ENCODE peak calls at places on chromosomes 2 and 18, in ten cellular contexts. One of them, this sample, is unnamed.

GRCh38 chr18:51028201-51028805 is 1.7 kb upstream of the SMAD4 start:
- DNase-seq in tibial artery: no peak
- DNase-seq in fibroblast of pulmonary artery: no peak
- DNase-seq in endothelial cell of umbilical vein: no peak
- DNase-seq in glutamatergic neuron: no peak
- DNase-seq in endothelial cell: no peak
- DNase-seq in AG04449: no peak
- DNase-seq in hepatocyte: no peak
- DNase-seq in endodermal cell: peak; percentile 57
- DNase-seq in epithelial cell of esophagus: peak; percentile 54
- DNase-seq in this sample: no peak

GRCh38 chr2:216696751-216697560 is 1.6 kb upstream of the IGFBP5 start:
- DNase-seq in tibial artery: no peak
- DNase-seq in endothelial cell of umbilical vein: peak; percentile 25
- DNase-seq in fibroblast of pulmonary artery: peak; percentile 53
- DNase-seq in hepatocyte: peak; percentile 65
- DNase-seq in epithelial cell of esophagus: peak; percentile 46
- DNase-seq in endothelial cell: no peak
- DNase-seq in endodermal cell: no peak
- DNase-seq in AG04449: no peak
- DNase-seq in glutamatergic neuron: no peak
- DNase-seq in this sample: no peak

GRCh38 chr2:208148803-208149202 is 2.8 kb upstream of the CRYGB start:
- DNase-seq in glutamatergic neuron: no peak
- DNase-seq in tibial artery: no peak
- DNase-seq in fibroblast of pulmonary artery: no peak
- DNase-seq in hepatocyte: no peak
- DNase-seq in AG04449: no peak
- DNase-seq in endothelial cell: no peak
- DNase-seq in endothelial cell of umbilical vein: no peak
- DNase-seq in epithelial cell of esophagus: no peak
- DNase-seq in endodermal cell: no peak
- DNase-seq in this sample: no peak

GRCh38 chr18:75160315-75160714 is 48.6 kb downstream of the PTGR3 start:
- DNase-seq in endothelial cell: no peak
- DNase-seq in epithelial cell of esophagus: no peak
- DNase-seq in endothelial cell of umbilical vein: no peak
- DNase-seq in AG04449: no peak
- DNase-seq in hepatocyte: no peak
- DNase-seq in fibroblast of pulmonary artery: no peak
- DNase-seq in glutamatergic neuron: no peak
- DNase-seq in tibial artery: no peak
- DNase-seq in endodermal cell: peak; percentile 68
- DNase-seq in this sample: no peak

GRCh38 chr2:25332571-25332970 is 9.2 kb downstream of the DNMT3A start:
- DNase-seq in epithelial cell of esophagus: no peak
- DNase-seq in endothelial cell of umbilical vein: no peak
- DNase-seq in tibial artery: no peak
- DNase-seq in endothelial cell: no peak
- DNase-seq in fibroblast of pulmonary artery: no peak
- DNase-seq in glutamatergic neuron: no peak
- DNase-seq in hepatocyte: no peak
- DNase-seq in AG04449: no peak
- DNase-seq in endodermal cell: no peak
- DNase-seq in this sample: no peak

GRCh38 chr2:73907840-73908452 is 15.1 kb downstream of the ACTG2 start:
- DNase-seq in endodermal cell: peak; percentile 79
- DNase-seq in tibial artery: no peak
- DNase-seq in AG04449: no peak
- DNase-seq in epithelial cell of esophagus: peak; percentile 43
- DNase-seq in glutamatergic neuron: no peak
- DNase-seq in fibroblast of pulmonary artery: no peak
- DNase-seq in hepatocyte: peak; percentile 23
- DNase-seq in endothelial cell: no peak
- DNase-seq in endothelial cell of umbilical vein: no peak
- DNase-seq in this sample: peak; percentile 24

GRCh38 chr2:221343524-221343923 is 228.6 kb downstream of the EPHA4 start:
- DNase-seq in endothelial cell of umbilical vein: no peak
- DNase-seq in AG04449: no peak
- DNase-seq in hepatocyte: no peak
- DNase-seq in endodermal cell: no peak
- DNase-seq in glutamatergic neuron: no peak
- DNase-seq in epithelial cell of esophagus: no peak
- DNase-seq in endothelial cell: no peak
- DNase-seq in fibroblast of pulmonary artery: no peak
- DNase-seq in tibial artery: no peak
- DNase-seq in this sample: no peak

GRCh38 chr2:29819570-29819969 is 101.8 kb downstream of the ALK start:
- DNase-seq in glutamatergic neuron: no peak
- DNase-seq in endothelial cell of umbilical vein: no peak
- DNase-seq in hepatocyte: no peak
- DNase-seq in epithelial cell of esophagus: no peak
- DNase-seq in AG04449: no peak
- DNase-seq in tibial artery: no peak
- DNase-seq in fibroblast of pulmonary artery: no peak
- DNase-seq in endothelial cell: no peak
- DNase-seq in endodermal cell: no peak
- DNase-seq in this sample: no peak

GRCh38 chr2:218622606-218623238 is 15.0 kb downstream of the PLCD4 start:
- DNase-seq in endothelial cell of umbilical vein: no peak
- DNase-seq in endodermal cell: peak; percentile 52
- DNase-seq in fibroblast of pulmonary artery: peak; percentile 36
- DNase-seq in endothelial cell: no peak
- DNase-seq in epithelial cell of esophagus: no peak
- DNase-seq in hepatocyte: no peak
- DNase-seq in AG04449: no peak
- DNase-seq in glutamatergic neuron: no peak
- DNase-seq in tibial artery: no peak
- DNase-seq in this sample: no peak

GRCh38 chr2:229489016-229489415 is 217.9 kb upstream of the PID1 start:
- DNase-seq in epithelial cell of esophagus: peak; percentile 50
- DNase-seq in endodermal cell: no peak
- DNase-seq in fibroblast of pulmonary artery: peak; percentile 37
- DNase-seq in hepatocyte: no peak
- DNase-seq in endothelial cell: no peak
- DNase-seq in AG04449: no peak
- DNase-seq in endothelial cell of umbilical vein: no peak
- DNase-seq in tibial artery: no peak
- DNase-seq in glutamatergic neuron: peak; percentile 23
- DNase-seq in this sample: no peak

GRCh38 chr2:215900865-215901264 is 112.5 kb downstream of the MREG start:
- DNase-seq in glutamatergic neuron: no peak
- DNase-seq in AG04449: no peak
- DNase-seq in hepatocyte: no peak
- DNase-seq in tibial artery: no peak
- DNase-seq in endothelial cell of umbilical vein: peak; percentile 99
- DNase-seq in endodermal cell: no peak
- DNase-seq in fibroblast of pulmonary artery: no peak
- DNase-seq in endothelial cell: no peak
- DNase-seq in epithelial cell of esophagus: no peak
- DNase-seq in this sample: no peak

GRCh38 chr18:76960528-76961035 is 138.2 kb downstream of the ZNF236 start:
- DNase-seq in AG04449: no peak
- DNase-seq in tibial artery: no peak
- DNase-seq in epithelial cell of esophagus: no peak
- DNase-seq in hepatocyte: no peak
- DNase-seq in endodermal cell: no peak
- DNase-seq in endothelial cell of umbilical vein: no peak
- DNase-seq in endothelial cell: no peak
- DNase-seq in fibroblast of pulmonary artery: no peak
- DNase-seq in glutamatergic neuron: no peak
- DNase-seq in this sample: no peak
- TF ChIP-seq CTCF in AG04449: no peak
- TF ChIP-seq CTCF in tibial artery: no peak
- TF ChIP-seq CTCF in epithelial cell of esophagus: no peak
- TF ChIP-seq CTCF in hepatocyte: no peak
- TF ChIP-seq CTCF in endodermal cell: no peak
- TF ChIP-seq CTCF in endothelial cell of umbilical vein: no peak
- TF ChIP-seq CTCF in endothelial cell: no peak
- TF ChIP-seq CTCF in fibroblast of pulmonary artery: no peak
- TF ChIP-seq CTCF in glutamatergic neuron: no peak
- TF ChIP-seq CTCF in this sample: no peak

GRCh38 chr2:212863185-212863588 is 288.2 kb downstream of the IKZF2 start:
- DNase-seq in fibroblast of pulmonary artery: peak; percentile 44
- DNase-seq in AG04449: no peak
- DNase-seq in endothelial cell of umbilical vein: peak; percentile 29
- DNase-seq in epithelial cell of esophagus: peak; percentile 62
- DNase-seq in glutamatergic neuron: peak; percentile 29
- DNase-seq in tibial artery: no peak
- DNase-seq in hepatocyte: peak; percentile 18
- DNase-seq in endodermal cell: peak; percentile 79
- DNase-seq in endothelial cell: peak; percentile 6
- DNase-seq in this sample: no peak
- TF ChIP-seq CTCF in fibroblast of pulmonary artery: peak; percentile 48
- TF ChIP-seq CTCF in AG04449: peak; percentile 9
- TF ChIP-seq CTCF in endothelial cell of umbilical vein: peak; percentile 45
- TF ChIP-seq CTCF in epithelial cell of esophagus: peak; percentile 76
- TF ChIP-seq CTCF in glutamatergic neuron: peak; percentile 44
- TF ChIP-seq CTCF in tibial artery: peak; percentile 5
- TF ChIP-seq CTCF in hepatocyte: peak; percentile 33
- TF ChIP-seq CTCF in endodermal cell: peak; percentile 91
- TF ChIP-seq CTCF in endothelial cell: peak; percentile 28
- TF ChIP-seq CTCF in this sample: peak; percentile 34

DNA sequence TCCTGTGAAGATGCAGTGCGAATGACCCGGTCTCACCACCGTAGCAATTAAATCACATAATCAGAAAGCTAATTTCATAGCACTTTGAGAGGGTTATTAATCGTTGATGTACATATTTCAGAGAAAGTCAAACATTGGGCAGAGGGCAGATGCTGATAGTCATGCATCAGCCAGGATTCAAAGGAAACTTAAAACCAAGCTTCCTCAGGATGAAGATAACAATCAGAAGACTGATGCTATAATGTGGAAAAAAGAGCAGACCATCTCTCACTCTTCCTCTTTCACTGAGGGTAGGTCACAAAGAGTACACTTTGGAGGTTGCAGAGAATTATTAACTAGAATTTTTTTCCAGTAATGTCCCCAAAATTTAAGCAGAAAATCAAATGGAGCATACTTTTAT is 1027.7 kb upstream of the ZEB2 start:
- DNase-seq in fibroblast of pulmonary artery: no peak
- DNase-seq in endodermal cell: no peak
- DNase-seq in tibial artery: no peak
- DNase-seq in endothelial cell: no peak
- DNase-seq in AG04449: no peak
- DNase-seq in endothelial cell of umbilical vein: peak; percentile 21
- DNase-seq in glutamatergic neuron: no peak
- DNase-seq in epithelial cell of esophagus: no peak
- DNase-seq in hepatocyte: no peak
- DNase-seq in this sample: no peak
- TF ChIP-seq CTCF in fibroblast of pulmonary artery: no peak
- TF ChIP-seq CTCF in endodermal cell: no peak
- TF ChIP-seq CTCF in tibial artery: no peak
- TF ChIP-seq CTCF in endothelial cell: no peak
- TF ChIP-seq CTCF in AG04449: no peak
- TF ChIP-seq CTCF in endothelial cell of umbilical vein: no peak
- TF ChIP-seq CTCF in glutamatergic neuron: no peak
- TF ChIP-seq CTCF in epithelial cell of esophagus: no peak
- TF ChIP-seq CTCF in hepatocyte: no peak
- TF ChIP-seq CTCF in this sample: no peak

DNA sequence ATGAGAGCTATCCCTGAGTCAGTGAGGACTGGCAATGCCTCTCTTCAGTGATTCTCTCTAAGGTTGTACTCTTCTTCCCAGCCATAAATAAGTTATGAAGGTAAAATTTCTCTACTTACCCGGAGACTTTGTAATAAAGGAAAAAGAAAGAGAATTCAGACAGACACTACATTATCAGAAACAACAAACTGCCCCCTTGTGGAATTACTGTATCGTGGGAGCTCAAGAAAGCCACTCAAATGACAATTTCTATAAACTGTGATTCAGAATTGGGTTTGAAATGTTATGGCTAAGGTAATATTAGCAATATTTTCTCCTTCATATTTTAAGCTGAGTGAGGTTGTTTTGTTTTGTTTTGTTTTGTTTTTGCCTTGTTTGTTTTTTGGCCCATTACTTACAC is 155.8 kb upstream of the TANK start:
- DNase-seq in endodermal cell: no peak
- DNase-seq in epithelial cell of esophagus: peak; percentile 20
- DNase-seq in AG04449: no peak
- DNase-seq in endothelial cell of umbilical vein: peak; percentile 22
- DNase-seq in hepatocyte: no peak
- DNase-seq in endothelial cell: no peak
- DNase-seq in glutamatergic neuron: no peak
- DNase-seq in fibroblast of pulmonary artery: peak; percentile 50
- DNase-seq in tibial artery: no peak
- DNase-seq in this sample: no peak
- TF ChIP-seq CTCF in endodermal cell: peak; percentile 68
- TF ChIP-seq CTCF in epithelial cell of esophagus: peak; percentile 47
- TF ChIP-seq CTCF in AG04449: peak; percentile 31
- TF ChIP-seq CTCF in endothelial cell of umbilical vein: peak; percentile 21
- TF ChIP-seq CTCF in hepatocyte: peak; percentile 42
- TF ChIP-seq CTCF in endothelial cell: peak; percentile 18
- TF ChIP-seq CTCF in glutamatergic neuron: no peak
- TF ChIP-seq CTCF in fibroblast of pulmonary artery: peak; percentile 64
- TF ChIP-seq CTCF in tibial artery: peak; percentile 11
- TF ChIP-seq CTCF in this sample: no peak